ENCODE peak calls at places on chromosome 21, in four cellular contexts. O, N, Q and T are unnamed samples.

GRCh38 chr21:46599251-46599572 is 5.7 kb downstream of the S100B start:
- DNase-seq in O (peak; percentile 67), N (no peak), Q (no peak), T (no peak)

GRCh38 chr21:33064623-33064996 is 5.3 kb upstream of the OLIG1 start:
- DNase-seq in O (no peak), Q (no peak), N (no peak), T (no peak)

GRCh38 chr21:42417533-42417932 is 13.8 kb downstream of the UBASH3A start:
- DNase-seq in O (no peak), Q (no peak), N (no peak), T (no peak)

GRCh38 chr21:40176732-40177131 is 309.5 kb downstream of the PCP4 start:
- DNase-seq in N (no peak), O (no peak), Q (no peak), T (no peak)

GRCh38 chr21:32246571-32246970 is 32.3 kb downstream of the MIS18A start:
- DNase-seq in O (no peak), Q (no peak), N (no peak), T (no peak)

GRCh38 chr21:42970946-42971653 is 3.3 kb upstream of the PKNOX1 start:
- DNase-seq in N (peak; percentile 24), O (no peak), Q (no peak), T (no peak)

GRCh38 chr21:23016617-23017016 is 2018.4 kb downstream of the NCAM2 start:
- DNase-seq in Q (no peak), N (no peak), O (no peak), T (no peak)

GRCh38 chr21:14836950-14837349 is 227.8 kb downstream of the NRIP1 start:
- DNase-seq in O (no peak), N (no peak), Q (no peak), T (no peak)

GRCh38 chr21:34340062-34340461 is 23.7 kb upstream of the KCNE2 start:
- DNase-seq in O (no peak), Q (no peak), N (no peak), T (no peak)

GRCh38 chr21:16455978-16456377 is 726.2 kb downstream of the USP25 start:
- DNase-seq in N (no peak), Q (no peak), O (no peak), T (no peak)

GRCh38 chr21:46457801-46458314 is 833 bp upstream of the DIP2A start:
- DNase-seq in N (peak; percentile 77), O (peak; percentile 45), Q (peak; percentile 37), T (no peak)

GRCh38 chr21:41926068-41926806 is 27.6 kb downstream of the C2CD2 start:
- DNase-seq in N (peak; percentile 57), O (no peak), Q (no peak), T (no peak)

GRCh38 chr21:35716886-35717285 is 343.4 kb downstream of the SETD4 start:
- DNase-seq in Q (no peak), N (no peak), O (no peak), T (no peak)

GRCh38 chr21:35721701-35722100 is 338.6 kb downstream of the SETD4 start:
- DNase-seq in Q (no peak), O (no peak), N (no peak), T (no peak)

GRCh38 chr21:35719105-35719504 is 341.2 kb downstream of the SETD4 start:
- DNase-seq in Q (no peak), O (no peak), N (no peak), T (no peak)

GRCh38 chr21:35720065-35720810 is 340.1 kb downstream of the SETD4 start:
- DNase-seq in N (no peak), Q (no peak), O (no peak), T (no peak)
- TF ChIP-seq POLR2A in N (no peak), Q (no peak), O (no peak), T (no peak)

DNA sequence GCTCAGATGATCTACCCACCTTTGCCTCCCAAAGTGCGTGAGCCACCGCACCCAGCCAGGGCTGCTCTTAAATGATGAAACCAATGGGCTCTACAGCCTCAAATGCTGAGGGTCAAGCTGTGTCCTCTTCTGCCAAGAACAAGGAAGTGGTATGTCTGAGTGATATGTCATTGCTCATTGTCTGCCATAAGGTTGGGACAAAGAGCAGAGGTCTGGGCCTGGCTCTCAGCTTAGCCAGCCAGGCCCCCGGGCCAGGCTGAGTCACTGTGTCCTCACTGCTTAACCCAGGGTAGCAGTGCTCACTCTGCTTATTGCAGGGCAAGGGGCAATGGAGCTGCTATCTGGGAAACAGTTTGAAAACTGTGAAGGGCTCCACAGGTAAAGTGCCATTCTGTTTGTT is 8.3 kb upstream of the ETS2 start:
- DNase-seq in Q (peak; percentile 61), N (no peak), O (no peak), T (no peak)
- TF ChIP-seq EP300 in Q (no peak), N (no peak), O (no peak), T (no peak)

DNA sequence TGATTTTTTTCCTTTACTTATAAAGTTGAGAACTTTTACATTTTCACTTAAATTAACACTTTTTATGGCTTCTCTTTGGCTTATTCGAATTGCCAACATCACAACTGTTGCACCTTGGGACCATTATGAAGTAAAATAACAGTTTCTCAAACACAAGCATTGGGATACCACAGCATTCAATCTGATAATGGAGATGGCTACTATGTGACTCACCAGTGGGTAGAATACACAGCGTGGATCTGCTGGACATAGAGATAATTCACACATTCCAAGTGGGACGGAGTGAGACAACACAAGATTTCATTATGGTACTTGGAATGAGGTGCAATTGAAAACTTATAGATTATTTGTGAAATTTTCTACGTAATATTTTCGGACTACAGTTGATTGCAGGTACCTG is 68.0 kb downstream of the ADAMTS1 start:
- DNase-seq in O (no peak), N (no peak), Q (no peak), T (no peak)
- TF ChIP-seq POLR2A in O (no peak), N (no peak), Q (no peak), T (no peak)

DNA sequence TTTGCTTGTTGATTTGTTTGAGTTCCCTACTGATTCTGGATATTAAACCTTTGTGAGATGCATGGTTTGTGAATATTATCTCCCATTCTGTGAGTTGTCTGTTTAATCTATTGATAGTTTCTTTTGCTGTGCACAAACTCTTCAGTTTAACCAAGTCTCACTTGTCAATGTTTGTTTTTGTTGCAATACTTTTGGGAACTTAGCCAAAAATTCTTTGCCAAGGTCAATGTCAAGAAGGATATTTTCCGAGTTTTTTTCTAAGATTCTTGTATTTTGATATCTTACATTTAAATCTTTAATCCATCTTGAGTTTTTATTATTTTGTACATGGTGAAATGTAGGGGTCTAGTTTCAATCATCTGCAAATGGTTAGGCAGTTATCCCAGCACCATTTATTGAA is 1230.7 kb upstream of the NCAM2 start:
- DNase-seq in Q (no peak), N (no peak), O (no peak), T (no peak)
- TF ChIP-seq EP300 in Q (no peak), N (no peak), O (no peak), T (no peak)

GRCh38 chr21:45405271-45405818 is 380 bp downstream of the COL18A1 start:
- DNase-seq in Q (no peak), O (peak; percentile 75), N (peak; percentile 82), T (no peak)
- TF ChIP-seq POLR2A in Q (no peak), O (peak; percentile 43), N (no peak), T (no peak)